ENCODE peak calls at places on chromosome 22, in five cellular contexts. J is H9, E is trophoblast cell, W is neuronal stem cell, A is H1. L is an unnamed sample.

GRCh38 chr22:50270302-50271010 is at the start of gene MAPK11:
- DNase-seq in J (peak; percentile 84), E (peak; percentile 48), W (peak; percentile 82), A (peak; percentile 89), L (peak; percentile 81)

GRCh38 chr22:44926124-44926475 is 83.7 kb downstream of the PHF21B start:
- DNase-seq in J (no peak), E (peak; percentile 26), W (no peak), A (no peak), L (no peak)

GRCh38 chr22:48892571-48893287 is 934.9 kb downstream of the BRD1 start:
- DNase-seq in J (peak; percentile 17), E (no peak), W (no peak), A (no peak), L (no peak)

GRCh38 chr22:35684270-35684700 is 33.4 kb upstream of the APOL5 start:
- DNase-seq in J (peak; percentile 59), E (no peak), W (peak; percentile 26), A (peak; percentile 61), L (peak; percentile 28)

GRCh38 chr22:23230348-23231068 is 50.2 kb downstream of the BCR start:
- DNase-seq in J (peak; percentile 73), E (no peak), W (no peak), A (peak; percentile 66), L (no peak)

GRCh38 chr22:21699643-21700042 is 33.8 kb downstream of the PPIL2 start:
- DNase-seq in J (no peak), E (no peak), W (no peak), A (no peak), L (no peak)

GRCh38 chr22:37764622-37765021 is 43.1 kb upstream of the GCAT start:
- DNase-seq in J (no peak), E (no peak), W (no peak), A (no peak), L (no peak)

GRCh38 chr22:39920134-39920743 is 19.4 kb downstream of the GRAP2 start:
- DNase-seq in J (no peak), E (no peak), W (no peak), A (no peak), L (no peak)

GRCh38 chr22:45019861-45020655 is 10.3 kb upstream of the PHF21B start:
- DNase-seq in J (peak; percentile 49), E (no peak), W (no peak), A (no peak), L (no peak)

GRCh38 chr22:44916281-44917231 is 93.2 kb downstream of the PHF21B start:
- DNase-seq in J (no peak), E (no peak), W (no peak), A (no peak), L (no peak)

GRCh38 chr22:36224245-36224644 is 15.1 kb downstream of the APOL2 start:
- DNase-seq in J (no peak), E (peak; percentile 63), W (no peak), A (no peak), L (no peak)

GRCh38 chr22:23301591-23301990 is 121.3 kb downstream of the BCR start:
- DNase-seq in J (no peak), E (no peak), W (no peak), A (no peak), L (no peak)

GRCh38 chr22:19022755-19023154 is 86.7 kb upstream of the PRODH start:
- DNase-seq in J (no peak), E (peak; percentile 46), W (no peak), A (no peak), L (no peak)

GRCh38 chr22:35991168-35991567 is 37.5 kb downstream of the RBFOX2 start:
- DNase-seq in J (no peak), E (no peak), W (no peak), A (no peak), L (peak; percentile 74)

GRCh38 chr22:29214232-29214631 is 8.5 kb downstream of the EMID1 start:
- DNase-seq in J (no peak), E (no peak), W (no peak), A (no peak), L (no peak)

GRCh38 chr22:24440270-24440717 is 12.9 kb downstream of the ADORA2A start:
- DNase-seq in J (no peak), E (no peak), W (no peak), A (no peak), L (no peak)

GRCh38 chr22:27670701-27671412 is 130.7 kb downstream of the MN1 start:
- DNase-seq in J (peak; percentile 87), E (no peak), W (peak; percentile 90), A (peak; percentile 78), L (peak; percentile 42)
- H3K4me1 ChIP-seq in J (peaks cover 3% of the 10 kb centered on the region), E (peaks cover 21% of the 10 kb centered on the region), W (peaks cover 36% of the 10 kb centered on the region), A (peaks cover 23% of the 10 kb centered on the region), L (peaks cover 34% of the 10 kb centered on the region)

GRCh38 chr22:33380789-33381530 is 322.8 kb upstream of the SYN3 start:
- DNase-seq in J (no peak), E (no peak), W (no peak), A (no peak), L (peak; percentile 94)

GRCh38 chr22:33379836-33380235 is 321.7 kb upstream of the SYN3 start:
- DNase-seq in J (no peak), E (no peak), W (no peak), A (no peak), L (no peak)

GRCh38 chr22:33385611-33386010 is 327.4 kb upstream of the SYN3 start:
- DNase-seq in J (no peak), E (no peak), W (no peak), A (no peak), L (no peak)

GRCh38 chr22:33382427-33382826 is 324.2 kb upstream of the SYN3 start:
- DNase-seq in J (no peak), E (no peak), W (no peak), A (no peak), L (no peak)

DNA sequence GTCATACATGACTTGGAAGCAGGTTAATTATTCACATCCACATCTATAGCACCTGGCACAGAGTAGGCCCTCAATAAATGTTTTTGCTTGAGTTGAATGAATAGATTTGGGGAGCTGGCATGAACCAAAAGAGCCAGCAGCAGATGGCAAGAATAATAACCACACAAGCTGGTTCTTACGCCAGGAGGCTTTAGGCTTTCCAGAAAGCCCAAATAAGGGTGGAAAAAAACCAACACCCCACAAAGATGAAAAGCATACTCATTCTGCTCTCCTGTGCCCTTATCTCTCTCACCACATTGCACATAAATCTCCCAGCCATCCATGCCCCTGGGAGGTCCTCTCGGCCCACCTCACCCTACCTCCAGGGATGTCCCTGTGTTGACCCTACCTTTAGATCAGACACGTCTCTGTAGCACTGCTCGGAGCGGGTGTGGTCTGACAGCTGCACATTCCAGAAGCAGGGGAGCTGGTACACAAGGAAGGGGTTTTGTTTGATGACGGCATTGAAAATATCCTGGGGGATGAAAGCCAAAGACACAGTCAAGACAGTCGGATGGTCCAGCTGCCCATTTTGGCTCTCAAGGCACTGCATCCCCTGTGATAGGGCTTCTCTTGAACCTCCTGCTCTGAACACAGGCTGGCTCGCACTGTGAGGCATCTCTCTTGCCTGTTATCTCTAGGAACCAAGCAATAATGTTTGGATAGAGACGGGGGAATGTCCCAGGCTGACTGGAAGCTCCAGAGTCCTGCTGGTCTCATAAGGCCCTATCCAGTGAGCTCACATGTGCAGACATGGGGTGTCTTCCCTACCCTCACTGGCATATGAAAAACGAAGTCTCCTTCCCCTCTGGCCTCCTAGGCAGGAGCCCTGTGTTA is 323.6 kb upstream of the SYN3 start:
- DNase-seq in J (no peak), E (no peak), W (no peak), A (no peak), L (no peak)
- H3K9ac ChIP-seq in J (no peak overlapping the region), E (no peak overlapping the region), W (no peak overlapping the region), A (no peak overlapping the region), L (no peak overlapping the region)

GRCh38 chr22:30604723-30605122 is 2.3 kb upstream of the TCN2 start:
- DNase-seq in J (no peak), E (no peak), W (no peak), A (no peak), L (no peak)
- H2BK12ac ChIP-seq in J (no peak overlapping the region), E (no peak overlapping the region), W (no peak overlapping the region), A (peak overlapping the region; percentile 20), L (no peak overlapping the region)

GRCh38 chr22:46299101-46299500 is 2.4 kb downstream of the GTSE1 start:
- DNase-seq in J (no peak), E (no peak), W (no peak), A (no peak), L (no peak)

GRCh38 chr22:46300491-46300890 is 3.8 kb downstream of the GTSE1 start:
- DNase-seq in J (no peak), E (no peak), W (no peak), A (no peak), L (no peak)

GRCh38 chr22:46308283-46308988 is 11.8 kb downstream of the GTSE1 start:
- DNase-seq in J (no peak), E (no peak), W (no peak), A (no peak), L (no peak)

GRCh38 chr22:46303347-46303965 is 6.8 kb downstream of the GTSE1 start:
- DNase-seq in J (no peak), E (no peak), W (no peak), A (no peak), L (peak; percentile 22)
- H3K4me1 ChIP-seq in J (no peaks in the 10 kb centered on the region), E (no peaks in the 10 kb centered on the region), W (no peaks in the 10 kb centered on the region), A (no peaks in the 10 kb centered on the region), L (peaks cover 7% of the 10 kb centered on the region)